ENCODE peak calls at places on chromosomes 4 and X, in nine cellular contexts. T is heart right ventricle, B is uterus, W is psoas muscle, I is stomach, R is body of pancreas, X is Peyer's patch, L is cardiac fibroblast, Z is left ventricle myocardium inferior. K is an unnamed sample.

GRCh38 chr4:37661643-37662221 is 24.4 kb downstream of the RELL1 start:
- DNase-seq in R (no peak), T (no peak), X (no peak), L (no peak), W (no peak), I (no peak), B (no peak), Z (no peak), K (peak; percentile 44)

GRCh38 chrX:9131066-9131465 is 97.1 kb upstream of the FAM9B start:
- DNase-seq in I (no peak), W (no peak), T (no peak), B (no peak), L (no peak), X (no peak), R (no peak), Z (no peak), K (no peak)

GRCh38 chr4:38667005-38667771 is 3.2 kb downstream of the KLF3 start:
- DNase-seq in I (peak; percentile 77), R (peak; percentile 85), W (peak; percentile 59), B (peak; percentile 74), L (peak; percentile 99), Z (peak; percentile 58), X (peak; percentile 93), T (peak; percentile 40), K (peak; percentile 98)

GRCh38 chrX:154032156-154032555 is 12.5 kb upstream of the IRAK1 start:
- DNase-seq in R (no peak), X (peak; percentile 43), L (no peak), B (no peak), W (no peak), T (no peak), Z (no peak), I (no peak), K (no peak)

GRCh38 chr4:31089815-31090214 is 369.6 kb downstream of the PCDH7 start:
- DNase-seq in B (no peak), I (peak; percentile 92), W (no peak), Z (peak; percentile 34), R (peak; percentile 22), L (peak; percentile 45), X (no peak), T (no peak), K (peak; percentile 48)

GRCh38 chr4:122873146-122873545 is 46.5 kb downstream of the FGF2 start:
- DNase-seq in Z (no peak), L (no peak), B (no peak), T (no peak), X (no peak), W (no peak), I (no peak), R (no peak), K (no peak)

GRCh38 chrX:151901821-151902220 is 10.9 kb upstream of the MAGEA4 start:
- DNase-seq in Z (no peak), X (no peak), L (peak; percentile 14), R (no peak), B (no peak), W (no peak), I (no peak), T (no peak), K (no peak)

GRCh38 chr4:140637836-140638235 is 69.1 kb upstream of the UCP1 start:
- DNase-seq in T (no peak), L (peak; percentile 37), I (no peak), W (no peak), Z (no peak), X (peak; percentile 70), R (no peak), B (no peak), K (no peak)

GRCh38 chr4:20194079-20195013 is 57.4 kb upstream of the SLIT2 start:
- DNase-seq in I (no peak), X (no peak), T (no peak), L (peak; percentile 88), Z (no peak), R (no peak), B (no peak), W (no peak), K (peak; percentile 75)

GRCh38 chrX:39854772-39855747 is 242.7 kb downstream of the BCOR start:
- DNase-seq in B (no peak), Z (no peak), R (no peak), L (no peak), I (no peak), X (peak; percentile 75), W (no peak), T (no peak), K (no peak)

GRCh38 chr4:87211249-87211952 is 9.0 kb downstream of the KLHL8 start:
- DNase-seq in T (no peak), L (peak; percentile 18), X (no peak), B (no peak), Z (no peak), W (no peak), I (no peak), R (no peak), K (peak; percentile 20)

GRCh38 chrX:43973249-43973672 is at the start of gene NDP:
- DNase-seq in X (no peak), L (peak; percentile 4), B (no peak), W (no peak), R (no peak), Z (no peak), I (no peak), T (no peak), K (no peak)

GRCh38 chrX:43970528-43970927 is 2.7 kb downstream of the NDP start:
- DNase-seq in I (no peak), L (no peak), Z (no peak), X (no peak), R (no peak), T (no peak), W (no peak), B (no peak), K (no peak)

GRCh38 chrX:43969504-43970501 is 3.4 kb downstream of the NDP start:
- DNase-seq in W (no peak), Z (no peak), B (no peak), I (no peak), T (no peak), L (peak; percentile 33), R (no peak), X (no peak), K (peak; percentile 47)

GRCh38 chrX:43974076-43974475 is 886 bp upstream of the NDP start:
- DNase-seq in Z (no peak), B (no peak), R (no peak), W (no peak), X (no peak), I (no peak), T (no peak), L (no peak), K (no peak)

DNA sequence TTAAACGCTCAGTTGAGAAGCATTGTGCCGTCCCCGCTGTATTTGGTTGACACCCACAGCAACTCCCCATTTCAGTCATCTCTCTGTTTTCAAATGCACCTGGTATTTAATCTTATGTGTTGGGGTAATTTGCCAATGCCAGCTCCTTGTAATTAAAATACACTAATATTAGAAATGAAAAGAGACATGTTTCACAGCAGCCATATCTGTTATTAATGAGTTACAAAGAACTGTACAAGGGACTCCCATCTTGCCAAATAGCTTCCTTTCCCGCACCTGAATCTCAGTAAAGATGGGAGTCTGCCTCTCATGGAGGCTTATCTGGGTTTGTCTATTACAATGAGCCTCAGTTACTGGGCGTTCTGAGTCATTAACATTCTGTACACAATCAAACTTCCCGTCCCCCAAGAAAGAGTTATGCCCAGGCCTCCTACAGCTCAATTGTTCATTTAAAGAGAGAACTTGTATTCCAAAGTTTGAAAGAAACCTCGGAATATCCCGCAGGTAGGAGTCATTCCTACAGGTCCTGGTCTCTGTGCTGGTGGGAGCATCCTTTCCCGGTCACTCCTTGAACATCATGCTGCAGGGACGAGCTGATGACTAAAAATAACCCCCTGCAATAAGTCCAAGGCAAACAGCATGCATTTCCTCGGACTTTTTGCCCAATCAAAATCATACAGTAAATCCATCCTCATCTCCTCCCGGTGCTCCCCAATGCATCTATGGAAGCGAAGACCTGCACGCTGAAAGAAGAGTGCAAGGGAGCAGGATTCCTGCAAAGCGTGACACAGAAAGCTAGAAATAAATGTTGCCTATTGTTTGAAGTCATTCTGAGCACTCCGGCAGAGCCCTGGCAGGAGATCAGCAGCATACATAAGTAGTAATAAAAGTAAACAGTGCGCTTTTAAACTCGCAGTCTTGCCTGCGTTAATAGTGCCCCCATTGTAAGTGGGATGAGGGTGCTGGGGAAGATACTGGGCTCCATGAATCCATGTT is 926 bp downstream of the NDP start:
- DNase-seq in L (peak; percentile 10), Z (no peak), X (no peak), I (no peak), W (no peak), B (no peak), T (no peak), R (no peak), K (peak; percentile 26)
- H3K4me3 ChIP-seq in L (no peak overlapping the region), Z (peak overlapping the region; percentile 51), X (no peak overlapping the region), I (peak overlapping the region; percentile 38), W (peak overlapping the region; percentile 53), B (peak overlapping the region; percentile 17), T (peak overlapping the region; percentile 19), R (no peak overlapping the region), K (peak overlapping the region; percentile 36)

GRCh38 chr4:81504685-81505598 is 33.2 kb upstream of the RASGEF1B start:
- DNase-seq in Z (peak; percentile 65), X (peak; percentile 93), T (peak; percentile 48), R (no peak), W (peak; percentile 64), I (peak; percentile 52), B (peak; percentile 27), L (peak; percentile 21), K (no peak)
- TF ChIP-seq CTCF in Z (no peak), X (no peak), T (no peak), R (no peak), W (no peak), I (no peak), B (no peak), L (no peak), K (no peak)

DNA sequence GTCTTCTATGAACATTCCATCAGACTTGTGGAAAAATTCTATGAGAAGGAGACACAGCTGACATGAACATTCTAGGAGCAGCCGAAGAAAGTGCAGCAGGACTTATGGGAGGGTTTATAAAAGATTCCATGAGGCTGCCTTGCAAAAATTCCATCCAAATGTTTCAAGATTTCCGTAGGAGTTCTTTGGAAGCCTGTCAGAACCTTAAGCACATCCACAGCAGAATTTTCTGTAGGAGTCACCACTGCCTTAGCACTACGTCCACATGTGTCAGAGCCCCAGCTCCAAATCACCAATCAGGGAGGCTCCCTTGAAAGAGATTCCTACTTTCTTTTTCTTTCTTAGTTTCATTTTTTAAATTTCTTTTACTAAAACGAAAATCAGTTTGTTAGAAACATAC is 66.9 kb upstream of the MSX1 start:
- DNase-seq in T (no peak), R (no peak), B (no peak), L (no peak), W (no peak), I (no peak), X (no peak), Z (no peak), K (peak; percentile 14)
- H3K4me3 ChIP-seq in T (no peak overlapping the region), R (no peak overlapping the region), B (no peak overlapping the region), L (no peak overlapping the region), W (no peak overlapping the region), I (no peak overlapping the region), X (no peak overlapping the region), Z (no peak overlapping the region), K (no peak overlapping the region)

DNA sequence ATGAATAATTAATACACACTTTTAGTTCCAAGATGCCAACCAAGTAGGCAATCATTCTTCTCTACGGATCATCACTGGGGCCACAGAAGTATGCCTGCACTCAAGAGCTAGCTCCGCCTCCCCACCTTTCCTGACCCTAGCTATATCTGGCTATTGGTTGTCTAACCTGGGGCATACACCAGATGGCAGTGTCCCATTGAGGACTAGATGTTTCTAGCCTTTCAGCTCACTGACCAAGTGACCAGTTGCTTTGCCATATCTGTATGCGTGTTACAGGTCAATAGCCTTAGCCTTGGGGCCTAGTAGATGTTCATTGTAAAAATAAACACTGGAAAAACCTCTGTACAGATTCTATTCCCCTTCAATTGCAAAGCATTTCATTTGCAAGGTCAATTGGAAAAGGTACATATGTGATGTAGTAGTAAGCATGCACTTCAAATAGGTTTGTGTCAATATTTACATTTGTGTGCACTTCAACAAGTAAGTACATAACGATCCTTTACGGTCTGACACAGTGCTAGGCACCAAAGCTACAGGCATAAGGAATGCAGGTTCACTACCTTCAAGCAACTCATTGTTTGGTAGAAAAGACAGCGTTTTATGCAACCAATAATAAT is 521.7 kb downstream of the PPARGC1A start:
- DNase-seq in I (peak; percentile 33), W (peak; percentile 25), L (peak; percentile 13), R (no peak), T (no peak), X (no peak), B (no peak), Z (no peak), K (no peak)
- TF ChIP-seq CTCF in I (no peak), W (peak; percentile 66), L (no peak), R (peak; percentile 17), T (peak; percentile 26), X (peak; percentile 39), B (no peak), Z (peak; percentile 70), K (peak; percentile 2)

K was measured in astrocyte of the spinal cord.